ENCODE peak calls at places on chromosomes 7 and 10, in nine cellular contexts. X, H, S, D, L, E, U, Q and R are unnamed samples.

GRCh38 chr7:131052285-131052942 is 275.3 kb upstream of the MKLN1 start:
- DNase-seq in X (no peak), H (no peak), S (no peak), D (no peak), L (no peak), E (no peak), U (no peak), Q (no peak), R (no peak)

GRCh38 chr10:61993676-61994401 is 92.3 kb downstream of the ARID5B start:
- DNase-seq in X (no peak), H (no peak), S (no peak), D (no peak), L (no peak), E (no peak), U (peak), Q (no peak), R (peak)

GRCh38 chr10:89163265-89163995 is 43.7 kb downstream of the CH25H start:
- DNase-seq in X (no peak), H (peak), S (no peak), D (no peak), L (peak), E (peak), U (no peak), Q (no peak), R (no peak)

GRCh38 chr10:5685764-5686240 is 1.2 kb downstream of the TASOR2 start:
- DNase-seq in X (no peak), H (no peak), S (no peak), D (no peak), L (no peak), E (no peak), U (no peak), Q (no peak), R (peak)

GRCh38 chr10:85105614-85106013 is 777.2 kb downstream of the CCSER2 start:
- DNase-seq in X (no peak), H (no peak), S (no peak), D (no peak), L (no peak), E (no peak), U (no peak), Q (no peak), R (no peak)

GRCh38 chr7:75624134-75624832 is 114.5 kb downstream of the HIP1 start:
- DNase-seq in X (no peak), H (no peak), S (no peak), D (no peak), L (peak), E (no peak), U (no peak), Q (no peak), R (peak)

GRCh38 chr7:99092064-99092720 is 51.7 kb downstream of the SMURF1 start:
- DNase-seq in X (no peak), H (no peak), S (no peak), D (no peak), L (peak), E (no peak), U (no peak), Q (no peak), R (no peak)

GRCh38 chr7:16849295-16850148 is 32.3 kb downstream of the AGR3 start:
- DNase-seq in X (no peak), H (no peak), S (no peak), D (no peak), L (no peak), E (no peak), U (no peak), Q (no peak), R (no peak)

GRCh38 chr10:122974034-122974433 is 6.2 kb upstream of the PSTK start:
- DNase-seq in X (no peak), H (no peak), S (no peak), D (no peak), L (no peak), E (no peak), U (peak), Q (no peak), R (peak)

GRCh38 chr7:152025077-152025936 is at the start of gene GALNT11:
- DNase-seq in X (peak), H (peak), S (peak), D (peak), L (peak), E (peak), U (peak), Q (peak), R (peak)

GRCh38 chr10:100184426-100185219 is 1.2 kb downstream of the ERLIN1 start:
- DNase-seq in X (no peak), H (peak), S (peak), D (no peak), L (no peak), E (no peak), U (peak), Q (no peak), R (peak)

GRCh38 chr7:24059775-24060174 is 224.2 kb upstream of the NPY start:
- DNase-seq in X (no peak), H (no peak), S (no peak), D (no peak), L (no peak), E (no peak), U (no peak), Q (no peak), R (no peak)

GRCh38 chr10:49081532-49082275 is 33.6 kb downstream of the VSTM4 start:
- DNase-seq in X (no peak), H (no peak), S (no peak), D (no peak), L (peak), E (no peak), U (no peak), Q (no peak), R (no peak)

GRCh38 chr10:35006836-35007235 is 83.3 kb downstream of the CUL2 start:
- DNase-seq in X (no peak), H (no peak), S (no peak), D (no peak), L (no peak), E (no peak), U (no peak), Q (no peak), R (peak)

GRCh38 chr7:80485721-80486120 is 26.1 kb downstream of the GNAT3 start:
- DNase-seq in X (no peak), H (no peak), S (no peak), D (no peak), L (no peak), E (no peak), U (no peak), Q (no peak), R (no peak)

GRCh38 chr7:5450549-5451327 is 27.1 kb upstream of the TNRC18 start:
- DNase-seq in X (no peak), H (peak), S (no peak), D (peak), L (peak), E (no peak), U (peak), Q (no peak), R (peak)

GRCh38 chr10:132136097-132136521 is 50.6 kb upstream of the DPYSL4 start:
- DNase-seq in X (no peak), H (no peak), S (no peak), D (no peak), L (no peak), E (no peak), U (no peak), Q (no peak), R (no peak)

GRCh38 chr7:145324081-145324480 is 488.2 kb upstream of the TPK1 start:
- DNase-seq in X (no peak), H (no peak), S (no peak), D (no peak), L (no peak), E (no peak), U (no peak), Q (no peak), R (no peak)

GRCh38 chr10:78438907-78439809 is 405.5 kb downstream of the RPS24 start:
- DNase-seq in X (no peak), H (no peak), S (no peak), D (no peak), L (no peak), E (no peak), U (no peak), Q (no peak), R (no peak)

GRCh38 chr7:79241288-79242055 is 212.0 kb downstream of the MAGI2 start:
- DNase-seq in X (peak), H (no peak), S (no peak), D (no peak), L (no peak), E (no peak), U (peak), Q (no peak), R (peak)

GRCh38 chr10:31340343-31340742 is 21.3 kb downstream of the ZEB1 start:
- DNase-seq in X (no peak), H (no peak), S (no peak), D (no peak), L (no peak), E (no peak), U (peak), Q (no peak), R (no peak)

GRCh38 chr7:37999673-38000072 is 79.2 kb downstream of the EPDR1 start:
- DNase-seq in X (no peak), H (no peak), S (no peak), D (no peak), L (no peak), E (no peak), U (no peak), Q (no peak), R (no peak)

GRCh38 chr7:33444501-33444900 is 315.1 kb downstream of the BBS9 start:
- DNase-seq in X (no peak), H (no peak), S (no peak), D (no peak), L (no peak), E (no peak), U (no peak), Q (no peak), R (peak)

GRCh38 chr10:75430000-75430763 is 1.2 kb upstream of the LRMDA start:
- DNase-seq in X (no peak), H (no peak), S (no peak), D (no peak), L (no peak), E (no peak), U (no peak), Q (no peak), R (no peak)

GRCh38 chr7:112877671-112878460 is 87.7 kb upstream of the TMEM168 start:
- DNase-seq in X (no peak), H (no peak), S (no peak), D (no peak), L (no peak), E (no peak), U (no peak), Q (no peak), R (peak)

GRCh38 chr7:90178592-90179279 is 24.5 kb downstream of the STEAP1 start:
- DNase-seq in X (peak), H (peak), S (no peak), D (no peak), L (no peak), E (peak), U (peak), Q (no peak), R (peak)

GRCh38 chr7:48904975-48905374 is 19.4 kb upstream of the CDC14C start:
- DNase-seq in X (no peak), H (no peak), S (no peak), D (no peak), L (no peak), E (no peak), U (peak), Q (no peak), R (no peak)

GRCh38 chr10:69866688-69867461 is 65.2 kb downstream of the COL13A1 start:
- DNase-seq in X (no peak), H (no peak), S (no peak), D (no peak), L (peak), E (no peak), U (peak), Q (no peak), R (peak)